ENCODE peak calls at places on chromosomes 16 and 17, in four cellular contexts. X is neuronal stem cell; T is heart left ventricle; C is CD4-positive, alpha-beta T cell. I is an unnamed sample.
A peak's percentile ranks its signal among the peaks of the same experiment; 100 is the strongest.

GRCh38 chr17:3647769-3648540 is 11.4 kb downstream of the CTNS start:
- DNase-seq in C (peak; percentile 40), T (no peak), X (no peak), I (peak; percentile 34)

GRCh38 chr17:8447816-8448215 is 12.1 kb downstream of the NDEL1 start:
- DNase-seq in T (no peak), X (no peak), C (no peak), I (no peak)

GRCh38 chr17:2853111-2853721 is 57.0 kb downstream of the RAP1GAP2 start:
- DNase-seq in C (peak; percentile 21), T (peak; percentile 76), X (no peak), I (no peak)

GRCh38 chr17:10779607-10780006 is 24.3 kb downstream of the TMEM238L start:
- DNase-seq in X (no peak), C (no peak), T (no peak), I (no peak)

GRCh38 chr16:559411-560207 is 585 bp upstream of the PRR35 start:
- DNase-seq in T (no peak), X (no peak), C (no peak), I (no peak)

GRCh38 chr16:11629071-11630030 is 38.9 kb upstream of the SNN start:
- DNase-seq in T (peak; percentile 55), C (no peak), X (no peak), I (peak; percentile 12)

GRCh38 chr16:90048737-90049330 is 28.3 kb downstream of the PRDM7 start:
- DNase-seq in T (no peak), C (no peak), X (no peak), I (no peak)

GRCh38 chr17:55266051-55266957 is 1.5 kb downstream of the HLF start:
- DNase-seq in T (peak; percentile 48), C (no peak), X (no peak), I (no peak)

GRCh38 chr17:67491009-67491677 is 114.1 kb downstream of the PITPNC1 start:
- DNase-seq in C (no peak), X (no peak), T (peak; percentile 86), I (no peak)

GRCh38 chr16:65624696-65625095 is 502.8 kb upstream of the CDH11 start:
- DNase-seq in T (no peak), X (no peak), C (no peak), I (no peak)

GRCh38 chr16:21608647-21609328 is 9.4 kb downstream of the METTL9 start:
- DNase-seq in C (no peak), T (no peak), X (no peak), I (no peak)

GRCh38 chr16:81975637-81976036 is 35.6 kb downstream of the SDR42E1 start:
- DNase-seq in C (no peak), X (no peak), T (no peak), I (no peak)
- H3K9me3 ChIP-seq in C (peaks cover 22% of the 10 kb centered on the region), X (no peaks in the 10 kb centered on the region), T (no peaks in the 10 kb centered on the region), I (no peaks in the 10 kb centered on the region)

DNA sequence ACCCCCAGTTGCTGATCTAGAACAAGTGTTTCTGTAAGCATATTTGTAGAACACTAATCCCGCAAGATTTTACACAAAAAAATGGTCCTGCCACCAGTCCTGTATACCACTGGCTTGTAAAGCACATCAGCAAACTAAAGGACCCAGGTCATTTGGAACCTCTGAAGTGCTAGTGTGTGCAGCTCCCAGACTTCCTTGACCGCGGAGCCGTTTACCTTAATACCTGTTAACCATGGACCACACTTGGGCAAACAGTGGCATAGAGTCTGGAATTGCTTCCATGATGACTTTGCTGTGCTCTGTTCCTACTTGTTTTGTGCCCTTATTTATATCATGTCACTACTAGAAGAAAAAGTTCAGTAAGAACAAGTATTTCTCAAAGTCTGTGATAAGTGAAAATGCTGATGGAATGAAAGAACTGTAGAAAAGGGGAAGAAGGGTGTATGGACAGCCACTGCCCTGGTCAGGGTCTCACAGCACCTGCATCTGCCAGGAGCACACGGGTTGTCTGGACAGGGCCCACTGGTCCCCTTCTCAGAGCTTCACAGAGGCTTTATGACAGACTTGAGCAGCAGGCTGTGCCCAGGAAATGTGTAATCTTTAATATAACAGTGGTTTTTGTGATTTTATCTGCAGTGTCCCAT is 29.3 kb downstream of the ALDH3A2 start:
- DNase-seq in X (no peak), C (no peak), T (no peak), I (no peak)
- H3K9me3 ChIP-seq in X (peaks cover 14% of the 10 kb centered on the region), C (no peaks in the 10 kb centered on the region), T (no peaks in the 10 kb centered on the region), I (no peaks in the 10 kb centered on the region)

GRCh38 chr17:27155866-27156265 is 138.0 kb upstream of the WSB1 start:
- DNase-seq in T (no peak), C (no peak), X (no peak), I (no peak)
- H3K9me3 ChIP-seq in T (no peaks in the 10 kb centered on the region), C (no peaks in the 10 kb centered on the region), X (no peaks in the 10 kb centered on the region), I (no peaks in the 10 kb centered on the region)

GRCh38 chr16:68563631-68564366 is 24.7 kb downstream of the ZFP90 start:
- DNase-seq in T (no peak), C (no peak), X (no peak), I (no peak)

DNA sequence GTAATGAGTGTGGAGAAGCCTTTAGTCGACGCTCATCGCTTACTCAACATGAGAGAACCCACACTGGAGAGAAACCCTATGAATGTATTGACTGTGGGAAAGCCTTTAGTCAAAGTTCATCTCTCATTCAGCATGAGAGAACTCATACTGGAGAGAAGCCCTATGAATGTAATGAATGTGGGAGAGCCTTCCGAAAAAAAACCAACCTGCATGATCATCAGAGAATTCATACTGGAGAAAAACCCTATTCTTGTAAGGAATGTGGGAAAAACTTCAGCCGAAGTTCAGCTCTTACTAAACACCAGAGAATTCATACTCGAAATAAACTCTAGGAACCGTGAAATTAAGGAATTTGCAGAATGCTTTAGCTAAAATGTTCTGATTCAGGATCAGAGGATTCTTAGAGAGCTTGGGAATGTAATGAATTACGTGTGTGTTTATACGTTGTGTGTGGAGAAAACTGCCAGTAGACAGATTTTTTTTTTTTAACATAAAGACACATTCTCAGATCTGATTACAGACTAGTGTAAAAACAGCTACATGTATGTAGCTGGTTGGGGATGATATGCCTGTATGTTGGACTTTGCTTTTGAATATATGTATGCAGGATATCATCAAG is 25.4 kb downstream of the ZFP90 start:
- DNase-seq in C (no peak), T (no peak), X (no peak), I (no peak)
- H3K9me3 ChIP-seq in C (peaks cover 94% of the 10 kb centered on the region), T (peaks cover 52% of the 10 kb centered on the region), X (peaks cover 94% of the 10 kb centered on the region), I (peaks cover 3% of the 10 kb centered on the region)

GRCh38 chr16:27226476-27226875 is 23.1 kb downstream of the KDM8 start:
- DNase-seq in T (no peak), X (no peak), C (no peak), I (peak; percentile 9)
- H3K9me3 ChIP-seq in T (no peaks in the 10 kb centered on the region), X (no peaks in the 10 kb centered on the region), C (no peaks in the 10 kb centered on the region), I (no peaks in the 10 kb centered on the region)

GRCh38 chr16:35706901-35707300 is 2247.5 kb downstream of the TP53TG3F start:
- DNase-seq in T (no peak), C (no peak), X (no peak), I (no peak)
- H3K9me3 ChIP-seq in T (no peaks in the 10 kb centered on the region), C (peaks cover 22% of the 10 kb centered on the region), X (no peaks in the 10 kb centered on the region), I (no peaks in the 10 kb centered on the region)

DNA sequence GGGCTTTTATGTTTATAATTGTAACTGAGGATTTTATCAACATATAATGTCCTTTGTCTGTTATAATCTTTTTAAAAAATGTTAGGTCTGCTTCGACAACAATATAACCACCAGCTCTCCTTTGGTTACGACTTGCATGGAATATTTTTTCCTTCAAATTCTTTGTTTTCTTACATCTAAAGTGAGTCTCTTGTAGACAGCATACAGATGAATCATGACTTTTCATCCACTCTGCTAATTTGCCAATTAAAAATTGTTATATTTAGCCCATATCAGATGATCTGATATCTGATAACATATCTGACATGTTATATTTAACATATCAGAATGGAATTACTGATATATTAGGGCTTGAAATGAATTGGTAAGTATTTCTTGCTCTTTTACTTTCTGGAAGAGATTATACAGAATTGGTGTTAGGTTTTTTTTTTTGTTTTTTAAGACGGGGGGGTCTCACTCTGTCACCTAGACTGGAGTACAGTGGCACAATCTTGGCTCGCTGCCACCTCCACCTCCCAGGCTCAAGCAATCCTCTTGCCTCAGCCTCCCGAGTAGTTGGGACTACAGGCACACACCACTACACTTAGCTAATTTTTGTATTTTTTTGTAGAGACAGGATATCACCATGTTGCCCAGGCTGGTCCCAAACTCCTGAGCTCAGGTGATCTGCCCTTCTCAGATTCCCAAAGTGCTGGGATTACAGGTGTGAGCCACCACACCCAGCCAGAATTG is 27.5 kb downstream of the TBX21 start:
- DNase-seq in X (no peak), T (no peak), C (no peak), I (no peak)
- H3K9me3 ChIP-seq in X (peaks cover 3% of the 10 kb centered on the region), T (no peaks in the 10 kb centered on the region), C (peaks cover 12% of the 10 kb centered on the region), I (no peaks in the 10 kb centered on the region)

I was measured in MM.1S.